ENCODE peak calls at places on chromosomes 6 and 20, in four cellular contexts. U is CD4-positive, CD25-positive, alpha-beta regulatory T cell; W is testis; Q is body of pancreas. T is an unnamed sample.

GRCh38 chr20:47204008-47204745 is 152.3 kb downstream of the ZMYND8 start:
- DNase-seq in U (no peak), W (no peak), Q (no peak), T (no peak)

GRCh38 chr6:16752206-16752867 is 8.9 kb downstream of the ATXN1 start:
- DNase-seq in U (no peak), W (no peak), Q (no peak), T (no peak)

GRCh38 chr6:11467364-11467763 is 70.2 kb upstream of the TMEM170B start:
- DNase-seq in U (no peak), W (no peak), Q (no peak), T (no peak)

GRCh38 chr6:40477246-40478126 is 109.7 kb downstream of the LRFN2 start:
- DNase-seq in U (peak), W (no peak), Q (no peak), T (no peak)

GRCh38 chr6:11665636-11666335 is 112.8 kb downstream of the ADTRP start:
- DNase-seq in U (no peak), W (no peak), Q (no peak), T (no peak)

GRCh38 chr6:170024940-170025339 is 265.9 kb downstream of the DLL1 start:
- DNase-seq in U (no peak), W (peak), Q (peak), T (no peak)

GRCh38 chr20:47664068-47664437 is 121.2 kb downstream of the SULF2 start:
- DNase-seq in U (no peak), W (no peak), Q (no peak), T (no peak)

GRCh38 chr6:134111062-134111677 is 58.7 kb upstream of the SLC2A12 start:
- DNase-seq in U (peak), W (peak), Q (peak), T (peak)

GRCh38 chr6:145749632-145750031 is 14.3 kb upstream of the EPM2A start:
- DNase-seq in U (peak), W (no peak), Q (no peak), T (no peak)

GRCh38 chr20:63082308-63082938 is 75.7 kb upstream of the BHLHE23 start:
- DNase-seq in U (peak), W (peak), Q (peak), T (peak)

GRCh38 chr6:138677538-138677937 is 96.0 kb upstream of the CCDC28A start:
- DNase-seq in U (no peak), W (no peak), Q (no peak), T (peak)

GRCh38 chr6:10033223-10033829 is 381.5 kb downstream of the TFAP2A start:
- DNase-seq in U (no peak), W (no peak), Q (peak), T (no peak)

GRCh38 chr20:19964289-19965263 is 52.6 kb upstream of the NAA20 start:
- DNase-seq in U (no peak), W (peak), Q (peak), T (no peak)

GRCh38 chr20:19968488-19969073 is 48.6 kb upstream of the NAA20 start:
- DNase-seq in U (peak), W (no peak), Q (no peak), T (no peak)

GRCh38 chr20:19969106-19969505 is 48.1 kb upstream of the NAA20 start:
- DNase-seq in U (no peak), W (no peak), Q (no peak), T (no peak)

GRCh38 chr20:19967441-19967840 is 49.7 kb upstream of the NAA20 start:
- DNase-seq in U (no peak), W (no peak), Q (no peak), T (no peak)

GRCh38 chr20:19966840-19967239 is 50.3 kb upstream of the NAA20 start:
- DNase-seq in U (no peak), W (no peak), Q (peak), T (no peak)
- H3K27ac ChIP-seq in U (no peak), W (no peak), Q (no peak), T (no peak)

GRCh38 chr20:32457476-32457986 is 99.4 kb downstream of the ASXL1 start:
- DNase-seq in U (no peak), W (peak), Q (peak), T (no peak)

GRCh38 chr20:32458837-32459220 is 100.7 kb downstream of the ASXL1 start:
- DNase-seq in U (no peak), W (no peak), Q (peak), T (no peak)

GRCh38 chr20:32460231-32460630 is 102.1 kb downstream of the ASXL1 start:
- DNase-seq in U (no peak), W (no peak), Q (no peak), T (no peak)

GRCh38 chr20:32456869-32457421 is 98.8 kb downstream of the ASXL1 start:
- DNase-seq in U (no peak), W (peak), Q (peak), T (peak)

DNA sequence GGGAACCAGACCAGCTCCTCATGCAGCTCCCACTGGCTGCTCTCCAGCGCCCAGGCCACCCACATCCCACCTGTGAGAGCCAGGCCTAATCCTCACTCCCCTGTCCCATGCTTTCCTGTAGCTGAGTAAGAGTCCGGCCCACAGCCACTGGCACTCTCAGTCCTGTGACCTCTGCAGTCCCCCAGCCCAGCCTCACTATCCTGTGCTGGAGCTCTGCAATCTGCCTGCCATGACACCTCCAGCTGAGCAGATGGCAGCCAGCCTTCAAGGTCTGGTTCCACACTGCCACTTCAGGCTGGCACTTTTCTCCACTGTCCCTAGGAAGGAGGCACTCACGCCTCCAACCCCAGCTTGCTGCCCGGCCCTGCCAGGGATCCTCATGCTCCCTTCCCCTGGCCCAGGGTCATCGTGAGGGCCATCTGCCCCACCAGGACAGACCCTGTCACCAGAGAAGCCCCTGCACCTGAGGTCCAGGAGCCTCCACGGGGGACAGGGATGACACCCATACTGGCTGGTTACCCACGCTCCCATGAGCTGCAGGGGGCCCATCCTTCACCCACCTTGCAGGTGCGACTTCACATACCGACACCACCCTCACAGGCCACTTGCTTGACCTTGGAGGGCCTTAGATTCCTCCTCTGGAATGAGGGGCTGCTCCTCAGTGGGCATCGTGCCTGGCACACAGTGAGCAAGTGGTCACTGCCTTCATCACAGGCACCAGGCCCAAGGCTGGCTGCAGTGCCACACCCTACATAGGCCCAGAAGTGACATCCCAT is 100.1 kb downstream of the ASXL1 start:
- DNase-seq in U (no peak), W (no peak), Q (peak), T (no peak)
- H3K4me3 ChIP-seq in U (no peak), W (no peak), Q (no peak), T (no peak)

GRCh38 chr6:129502261-129502660 is 207.7 kb downstream of the ARHGAP18 start:
- DNase-seq in U (no peak), W (no peak), Q (no peak), T (no peak)

GRCh38 chr6:129498950-129499870 is 210.8 kb downstream of the ARHGAP18 start:
- DNase-seq in U (peak), W (no peak), Q (no peak), T (peak)

GRCh38 chr6:129499871-129500219 is 210.1 kb downstream of the ARHGAP18 start:
- DNase-seq in U (no peak), W (no peak), Q (no peak), T (no peak)

GRCh38 chr6:129500958-129501381 is 209.0 kb downstream of the ARHGAP18 start:
- DNase-seq in U (peak), W (no peak), Q (no peak), T (no peak)

DNA sequence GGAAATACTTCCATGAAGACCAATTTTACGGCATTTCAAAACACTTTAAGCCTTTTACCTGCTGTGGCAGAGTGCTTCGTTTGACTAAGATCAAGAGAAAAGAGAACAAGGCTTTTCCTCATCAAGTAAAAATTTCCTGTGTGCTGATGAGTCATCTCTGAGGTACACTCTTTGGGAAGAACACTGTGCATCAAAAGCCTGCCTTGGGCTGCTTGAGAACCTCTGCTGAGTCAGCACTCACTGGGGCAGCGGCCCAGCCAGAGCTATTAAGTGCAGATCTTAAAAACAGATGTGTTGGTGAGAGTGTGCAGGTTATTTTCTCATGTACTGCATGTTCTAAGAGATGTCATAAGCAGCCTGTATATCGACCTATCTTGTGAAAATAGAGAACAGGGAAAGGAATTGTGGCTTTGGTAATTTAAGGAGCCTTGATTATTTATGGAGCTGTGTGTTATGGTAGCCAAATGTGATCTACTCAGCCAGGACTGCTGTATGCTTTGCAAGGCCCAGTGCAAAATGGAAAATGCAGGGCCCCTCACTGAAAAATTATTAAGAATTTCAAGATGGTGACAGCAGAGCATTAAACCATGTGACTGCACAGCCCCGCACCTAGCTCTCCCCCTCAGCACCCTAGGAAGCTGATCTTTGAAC is 208.5 kb downstream of the ARHGAP18 start:
- DNase-seq in U (no peak), W (peak), Q (peak), T (no peak)
- H3K27ac ChIP-seq in U (no peak), W (peak), Q (no peak), T (no peak)

GRCh38 chr20:37383229-37383989 is 37.5 kb downstream of the SRC start:
- DNase-seq in U (no peak), W (no peak), Q (no peak), T (peak)
- H3K4me3 ChIP-seq in U (no peak), W (peak), Q (no peak), T (peak)

GRCh38 chr6:143741480-143741879 is 63.7 kb downstream of the PHACTR2 start:
- DNase-seq in U (no peak), W (no peak), Q (no peak), T (no peak)

GRCh38 chr6:143744593-143745151 is 66.9 kb downstream of the PHACTR2 start:
- DNase-seq in U (no peak), W (no peak), Q (peak), T (no peak)

GRCh38 chr6:143743256-143744166 is 65.7 kb downstream of the PHACTR2 start:
- DNase-seq in U (no peak), W (peak), Q (no peak), T (no peak)

GRCh38 chr6:143742070-143742954 is 64.5 kb downstream of the PHACTR2 start:
- DNase-seq in U (no peak), W (no peak), Q (no peak), T (no peak)

GRCh38 chr6:143742955-143743255 is 65.1 kb downstream of the PHACTR2 start:
- DNase-seq in U (no peak), W (no peak), Q (no peak), T (no peak)
- H3K27ac ChIP-seq in U (no peak), W (peak), Q (no peak), T (no peak)

T was measured in Karpas-422.